ENCODE peak calls at places on chromosomes 11 and 22, in ten cellular contexts. L is HCT116, V is cardiac muscle cell, D is Peyer's patch, A is left ventricle myocardium inferior, Y is body of pancreas, I is brain microvascular endothelial cell, O is sigmoid colon, F is gastrocnemius medialis, Z is mammary epithelial cell. Q is an unnamed sample.

GRCh38 chr11:71447791-71448256 is 369 bp downstream of the DHCR7 start:
- DNase-seq in L (no peak), V (peak), D (peak), A (no peak), Y (no peak), I (no peak), O (no peak), F (no peak), Z (peak), Q (no peak)

GRCh38 chr11:66328307-66329144 is 7.7 kb downstream of the RIN1 start:
- DNase-seq in L (peak), V (peak), D (peak), A (peak), Y (peak), I (peak), O (peak), F (peak), Z (peak), Q (no peak)

GRCh38 chr11:112477152-112477928 is 216.7 kb upstream of the PLET1 start:
- DNase-seq in L (no peak), V (no peak), D (no peak), A (no peak), Y (no peak), I (no peak), O (no peak), F (no peak), Z (no peak), Q (no peak)

GRCh38 chr22:26462971-26463661 is 20.5 kb downstream of the HPS4 start:
- DNase-seq in L (no peak), V (peak), D (no peak), A (no peak), Y (no peak), I (no peak), O (no peak), F (no peak), Z (no peak), Q (no peak)

GRCh38 chr11:106217456-106217855 is 140.0 kb downstream of the AASDHPPT start:
- DNase-seq in L (no peak), V (no peak), D (no peak), A (no peak), Y (no peak), I (no peak), O (no peak), F (no peak), Z (no peak), Q (no peak)

GRCh38 chr11:88709567-88709966 is 356.2 kb downstream of the GRM5 start:
- DNase-seq in L (no peak), V (no peak), D (no peak), A (no peak), Y (no peak), I (no peak), O (no peak), F (no peak), Z (peak), Q (no peak)

GRCh38 chr11:120546312-120547205 is 35.0 kb downstream of the GRIK4 start:
- DNase-seq in L (peak), V (no peak), D (peak), A (no peak), Y (peak), I (peak), O (no peak), F (peak), Z (peak), Q (peak)

GRCh38 chr11:10379022-10379421 is 74.1 kb downstream of the ADM start:
- DNase-seq in L (no peak), V (peak), D (no peak), A (no peak), Y (no peak), I (no peak), O (no peak), F (no peak), Z (no peak), Q (no peak)

GRCh38 chr11:99505319-99505718 is 484.6 kb downstream of the CNTN5 start:
- DNase-seq in L (no peak), V (no peak), D (no peak), A (no peak), Y (no peak), I (peak), O (no peak), F (no peak), Z (no peak), Q (no peak)

GRCh38 chr22:17792289-17792688 is 18.0 kb upstream of the BID start:
- DNase-seq in L (no peak), V (peak), D (no peak), A (no peak), Y (no peak), I (no peak), O (no peak), F (no peak), Z (no peak), Q (no peak)

GRCh38 chr11:28697920-28698827 is 590.0 kb downstream of the METTL15 start:
- DNase-seq in L (peak), V (peak), D (no peak), A (peak), Y (peak), I (peak), O (no peak), F (no peak), Z (peak), Q (no peak)

GRCh38 chr22:30894371-30894740 is 74.2 kb downstream of the MORC2 start:
- DNase-seq in L (no peak), V (no peak), D (no peak), A (no peak), Y (no peak), I (no peak), O (no peak), F (no peak), Z (no peak), Q (no peak)

GRCh38 chr11:79661373-79661772 is 220.5 kb upstream of the TENM4 start:
- DNase-seq in L (no peak), V (no peak), D (no peak), A (no peak), Y (no peak), I (no peak), O (no peak), F (no peak), Z (no peak), Q (no peak)

GRCh38 chr11:123063396-123064267 is 1.7 kb upstream of the HSPA8 start:
- DNase-seq in L (no peak), V (no peak), D (peak), A (no peak), Y (peak), I (peak), O (peak), F (peak), Z (peak), Q (no peak)

GRCh38 chr22:44363980-44364749 is 51.4 kb upstream of the SHISAL1 start:
- DNase-seq in L (no peak), V (no peak), D (no peak), A (peak), Y (no peak), I (no peak), O (peak), F (no peak), Z (no peak), Q (peak)

GRCh38 chr11:96254087-96254486 is 88.9 kb downstream of the MAML2 start:
- DNase-seq in L (no peak), V (peak), D (peak), A (no peak), Y (no peak), I (peak), O (no peak), F (no peak), Z (peak), Q (no peak)

GRCh38 chr22:48536691-48537591 is 1290.7 kb downstream of the BRD1 start:
- DNase-seq in L (no peak), V (no peak), D (no peak), A (no peak), Y (peak), I (no peak), O (peak), F (peak), Z (no peak), Q (peak)

GRCh38 chr11:67230406-67230805 is 35.9 kb upstream of the GRK2 start:
- DNase-seq in L (no peak), V (no peak), D (no peak), A (no peak), Y (no peak), I (no peak), O (no peak), F (no peak), Z (peak), Q (no peak)

GRCh38 chr11:57491371-57492061 is 24.0 kb downstream of the SLC43A1 start:
- DNase-seq in L (no peak), V (peak), D (no peak), A (peak), Y (peak), I (peak), O (no peak), F (no peak), Z (no peak), Q (no peak)

GRCh38 chr11:67194096-67194495 is 72.2 kb upstream of the GRK2 start:
- DNase-seq in L (no peak), V (no peak), D (no peak), A (no peak), Y (no peak), I (no peak), O (no peak), F (no peak), Z (no peak), Q (no peak)

GRCh38 chr11:60978546-60979380 is 7.3 kb downstream of the CD6 start:
- DNase-seq in L (no peak), V (no peak), D (no peak), A (no peak), Y (no peak), I (no peak), O (no peak), F (no peak), Z (peak), Q (no peak)

GRCh38 chr11:130514316-130514715 is 65.9 kb downstream of the ADAMTS15 start:
- DNase-seq in L (no peak), V (no peak), D (no peak), A (no peak), Y (no peak), I (no peak), O (no peak), F (no peak), Z (no peak), Q (no peak)

GRCh38 chr11:130439160-130439519 is 9.3 kb upstream of the ADAMTS15 start:
- DNase-seq in L (no peak), V (no peak), D (no peak), A (no peak), Y (no peak), I (no peak), O (no peak), F (no peak), Z (no peak), Q (no peak)

DNA sequence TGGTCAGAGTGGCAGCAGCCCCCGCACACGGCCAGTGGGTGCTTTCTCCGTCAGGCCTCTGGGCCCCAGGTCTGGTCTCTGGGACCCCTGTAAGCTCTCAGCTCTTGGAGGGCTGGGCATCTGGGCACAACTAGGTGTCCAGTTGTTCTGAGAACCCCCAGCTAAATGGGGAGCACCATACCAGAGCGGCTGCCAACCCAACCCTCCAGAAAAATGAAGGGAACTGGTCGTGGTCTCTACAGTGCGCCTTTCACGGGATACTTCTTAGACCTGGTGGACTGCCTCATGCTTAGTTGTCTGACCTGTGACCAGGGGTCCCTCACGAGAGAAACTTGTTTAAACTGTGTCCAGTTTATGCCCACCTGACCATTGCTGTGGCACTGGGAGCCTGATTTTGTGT is 104.9 kb downstream of the BCR start:
- DNase-seq in L (no peak), V (no peak), D (no peak), A (no peak), Y (no peak), I (no peak), O (no peak), F (no peak), Z (no peak), Q (no peak)
- H3K27ac ChIP-seq in L (no peak), V (no peak), D (no peak), A (no peak), Y (no peak), I (peak), O (peak), F (no peak), Z (no peak), Q (no peak)

GRCh38 chr11:73389902-73390301 is 13.7 kb downstream of the RELT start:
- DNase-seq in L (no peak), V (no peak), D (no peak), A (no peak), Y (no peak), I (no peak), O (no peak), F (no peak), Z (no peak), Q (no peak)
- TF ChIP-seq CTCF in L (no peak), V (no peak), D (no peak), A (no peak), Y (no peak), I (no peak), O (no peak), F (no peak), Z (no peak), Q (no peak)

DNA sequence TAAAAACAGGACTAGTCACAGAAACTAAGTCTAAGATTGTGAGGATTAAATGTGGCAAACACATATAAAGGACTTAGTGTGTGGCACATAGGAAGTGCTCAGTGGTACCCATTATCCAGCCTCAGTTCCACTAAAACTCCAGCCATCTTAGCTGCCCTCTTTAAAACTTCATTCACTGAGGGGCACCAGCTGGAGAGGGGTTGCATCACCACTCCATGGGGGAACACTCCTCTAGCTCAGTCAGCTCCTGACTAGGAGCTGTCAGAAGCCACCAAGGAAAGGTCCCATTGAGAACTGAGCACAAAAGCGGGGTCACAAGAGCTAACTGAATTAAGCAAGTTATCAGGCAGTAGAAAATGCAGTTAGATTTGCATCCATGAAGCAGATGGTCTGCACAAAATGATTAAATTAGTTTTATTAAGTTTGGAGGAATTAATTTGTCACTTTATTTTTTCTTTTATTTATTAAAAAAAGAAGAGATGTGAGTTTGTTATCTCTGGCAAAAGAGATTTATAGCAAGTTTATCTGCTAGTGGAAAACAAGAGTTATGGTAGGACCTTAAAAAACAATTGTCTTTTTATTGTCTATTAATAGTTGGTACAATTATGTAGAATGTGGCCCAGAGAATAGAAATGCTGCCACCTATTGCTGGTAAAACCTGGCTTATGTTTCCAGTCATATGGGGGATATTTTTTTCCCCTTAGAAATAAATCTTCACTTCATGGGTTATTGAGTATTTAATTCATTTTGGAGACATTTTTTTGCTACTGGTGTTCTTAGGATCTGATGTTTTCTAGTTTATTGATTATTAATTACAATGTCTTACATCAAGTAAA is 95.7 kb downstream of the NAV2 start:
- DNase-seq in L (no peak), V (no peak), D (no peak), A (no peak), Y (no peak), I (no peak), O (no peak), F (no peak), Z (no peak), Q (no peak)
- H3K27ac ChIP-seq in L (no peak), V (no peak), D (no peak), A (no peak), Y (no peak), I (no peak), O (no peak), F (no peak), Z (no peak), Q (no peak)

GRCh38 chr11:113514856-113515255 is 39.7 kb upstream of the DRD2 start:
- DNase-seq in L (no peak), V (no peak), D (no peak), A (no peak), Y (no peak), I (no peak), O (no peak), F (no peak), Z (peak), Q (no peak)
- TF ChIP-seq CTCF in L (no peak), V (no peak), D (no peak), A (no peak), Y (no peak), I (no peak), O (no peak), F (no peak), Z (no peak), Q (no peak)

GRCh38 chr22:34881453-34881852 is 184.5 kb upstream of the ISX start:
- DNase-seq in L (no peak), V (no peak), D (no peak), A (no peak), Y (no peak), I (no peak), O (no peak), F (no peak), Z (no peak), Q (no peak)

GRCh38 chr22:34885852-34886251 is 180.1 kb upstream of the ISX start:
- DNase-seq in L (no peak), V (no peak), D (no peak), A (no peak), Y (no peak), I (no peak), O (no peak), F (no peak), Z (peak), Q (no peak)

GRCh38 chr22:34886391-34886790 is 179.6 kb upstream of the ISX start:
- DNase-seq in L (no peak), V (no peak), D (no peak), A (no peak), Y (no peak), I (no peak), O (no peak), F (no peak), Z (no peak), Q (no peak)

GRCh38 chr22:34886812-34887211 is 179.1 kb upstream of the ISX start:
- DNase-seq in L (no peak), V (no peak), D (no peak), A (no peak), Y (no peak), I (no peak), O (no peak), F (no peak), Z (peak), Q (no peak)
- H3K27ac ChIP-seq in L (no peak), V (no peak), D (no peak), A (no peak), Y (no peak), I (no peak), O (no peak), F (no peak), Z (no peak), Q (no peak)

DNA sequence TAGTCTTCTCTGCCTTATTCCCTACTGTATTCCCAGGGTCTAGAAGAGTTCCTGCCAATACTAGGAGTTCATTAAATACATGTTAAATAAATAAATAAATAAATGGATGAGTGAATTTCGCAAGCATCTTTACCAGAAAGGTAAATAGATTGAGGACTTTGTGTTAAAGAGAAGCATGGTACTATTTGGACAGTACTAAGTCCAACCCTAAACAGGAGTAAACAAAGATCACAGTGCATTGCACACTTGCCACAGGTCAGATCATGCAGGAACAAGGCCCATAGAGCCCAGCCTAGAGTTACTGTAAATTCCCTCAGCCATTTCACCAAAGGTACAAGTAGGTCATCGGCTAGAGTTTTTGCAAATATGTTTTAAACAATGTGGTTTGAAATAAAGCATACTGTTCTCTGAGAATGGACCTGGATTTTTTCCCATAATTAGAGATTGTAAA is 12.6 kb downstream of the SAA4 start:
- DNase-seq in L (no peak), V (no peak), D (no peak), A (no peak), Y (no peak), I (no peak), O (no peak), F (no peak), Z (no peak), Q (no peak)
- TF ChIP-seq CTCF in L (no peak), V (no peak), D (no peak), A (no peak), Y (no peak), I (no peak), O (no peak), F (no peak), Z (no peak), Q (no peak)

GRCh38 chr11:94224078-94224477 is 80.3 kb upstream of the IZUMO1R start:
- DNase-seq in L (no peak), V (no peak), D (no peak), A (no peak), Y (no peak), I (no peak), O (no peak), F (no peak), Z (no peak), Q (no peak)
- H3K27ac ChIP-seq in L (no peak), V (no peak), D (no peak), A (no peak), Y (no peak), I (no peak), O (no peak), F (no peak), Z (no peak), Q (no peak)

GRCh38 chr11:92070026-92070889 is 154.4 kb upstream of the FAT3 start:
- DNase-seq in L (no peak), V (no peak), D (no peak), A (no peak), Y (no peak), I (no peak), O (no peak), F (no peak), Z (peak), Q (no peak)
- TF ChIP-seq CTCF in L (no peak), V (peak), D (no peak), A (no peak), Y (no peak), I (peak), O (no peak), F (no peak), Z (no peak), Q (no peak)

GRCh38 chr22:24728790-24729637 is 45.5 kb downstream of the PIWIL3 start:
- DNase-seq in L (no peak), V (peak), D (no peak), A (peak), Y (no peak), I (peak), O (no peak), F (no peak), Z (no peak), Q (no peak)
- H3K27ac ChIP-seq in L (no peak), V (peak), D (no peak), A (peak), Y (no peak), I (peak), O (no peak), F (no peak), Z (no peak), Q (no peak)

Q was measured in thoracic aorta.